ENCODE peak calls at places on chromosomes 5 and 9, in ten cellular contexts. One of them, this sample, is unnamed.

GRCh38 chr5:67165524-67166459 is 30.8 kb downstream of the CD180 start:
- DNase-seq in hepatocyte: peak; percentile 84
- DNase-seq in dorsolateral prefrontal cortex: peak; percentile 69
- DNase-seq in CD8-positive, alpha-beta T cell: peak; percentile 70
- DNase-seq in lung: peak; percentile 86
- DNase-seq in Calu3: peak; percentile 89
- DNase-seq in lower lobe of right lung: peak; percentile 91
- DNase-seq in gastrocnemius medialis: peak; percentile 72
- DNase-seq in Peyer's patch: peak; percentile 84
- DNase-seq in upper lobe of right lung: peak; percentile 91
- DNase-seq in this sample: peak; percentile 67

GRCh38 chr5:1745806-1746370 is 53.7 kb downstream of the MRPL36 start:
- DNase-seq in hepatocyte: no peak
- DNase-seq in dorsolateral prefrontal cortex: peak; percentile 17
- DNase-seq in CD8-positive, alpha-beta T cell: no peak
- DNase-seq in lung: no peak
- DNase-seq in Calu3: no peak
- DNase-seq in lower lobe of right lung: peak; percentile 27
- DNase-seq in gastrocnemius medialis: no peak
- DNase-seq in Peyer's patch: no peak
- DNase-seq in upper lobe of right lung: peak; percentile 56
- DNase-seq in this sample: no peak

GRCh38 chr5:9621379-9621903 is 8.7 kb downstream of the TAS2R1 start:
- DNase-seq in hepatocyte: peak; percentile 22
- DNase-seq in dorsolateral prefrontal cortex: no peak
- DNase-seq in CD8-positive, alpha-beta T cell: no peak
- DNase-seq in lung: no peak
- DNase-seq in Calu3: no peak
- DNase-seq in lower lobe of right lung: no peak
- DNase-seq in gastrocnemius medialis: no peak
- DNase-seq in Peyer's patch: no peak
- DNase-seq in upper lobe of right lung: no peak
- DNase-seq in this sample: no peak

GRCh38 chr9:70220216-70220615 is 38.6 kb upstream of the SMC5 start:
- DNase-seq in hepatocyte: no peak
- DNase-seq in dorsolateral prefrontal cortex: no peak
- DNase-seq in CD8-positive, alpha-beta T cell: no peak
- DNase-seq in lung: no peak
- DNase-seq in Calu3: no peak
- DNase-seq in lower lobe of right lung: no peak
- DNase-seq in gastrocnemius medialis: no peak
- DNase-seq in Peyer's patch: no peak
- DNase-seq in upper lobe of right lung: no peak
- DNase-seq in this sample: no peak

GRCh38 chr5:104412649-104413240 is 850.2 kb upstream of the NUDT12 start:
- DNase-seq in hepatocyte: peak; percentile 41
- DNase-seq in dorsolateral prefrontal cortex: no peak
- DNase-seq in CD8-positive, alpha-beta T cell: no peak
- DNase-seq in lung: no peak
- DNase-seq in Calu3: peak; percentile 38
- DNase-seq in lower lobe of right lung: no peak
- DNase-seq in gastrocnemius medialis: no peak
- DNase-seq in Peyer's patch: no peak
- DNase-seq in upper lobe of right lung: no peak
- DNase-seq in this sample: no peak

GRCh38 chr9:65444943-65445342 is 159.9 kb upstream of the FOXD4L5 start:
- DNase-seq in hepatocyte: no peak
- DNase-seq in dorsolateral prefrontal cortex: no peak
- DNase-seq in CD8-positive, alpha-beta T cell: no peak
- DNase-seq in lung: no peak
- DNase-seq in Calu3: no peak
- DNase-seq in lower lobe of right lung: no peak
- DNase-seq in gastrocnemius medialis: no peak
- DNase-seq in Peyer's patch: no peak
- DNase-seq in upper lobe of right lung: no peak
- DNase-seq in this sample: no peak

GRCh38 chr5:67010684-67011409 is 185.8 kb downstream of the CD180 start:
- DNase-seq in hepatocyte: no peak
- DNase-seq in dorsolateral prefrontal cortex: no peak
- DNase-seq in CD8-positive, alpha-beta T cell: no peak
- DNase-seq in lung: no peak
- DNase-seq in Calu3: no peak
- DNase-seq in lower lobe of right lung: no peak
- DNase-seq in gastrocnemius medialis: peak; percentile 93
- DNase-seq in Peyer's patch: no peak
- DNase-seq in upper lobe of right lung: no peak
- DNase-seq in this sample: no peak

GRCh38 chr5:107442452-107442851 is 228.3 kb downstream of the EFNA5 start:
- DNase-seq in hepatocyte: no peak
- DNase-seq in dorsolateral prefrontal cortex: no peak
- DNase-seq in CD8-positive, alpha-beta T cell: no peak
- DNase-seq in lung: no peak
- DNase-seq in Calu3: no peak
- DNase-seq in lower lobe of right lung: no peak
- DNase-seq in gastrocnemius medialis: no peak
- DNase-seq in Peyer's patch: no peak
- DNase-seq in upper lobe of right lung: no peak
- DNase-seq in this sample: no peak

GRCh38 chr9:134317431-134318414 is 8.5 kb upstream of the RXRA start:
- DNase-seq in hepatocyte: no peak
- DNase-seq in dorsolateral prefrontal cortex: no peak
- DNase-seq in CD8-positive, alpha-beta T cell: no peak
- DNase-seq in lung: no peak
- DNase-seq in Calu3: no peak
- DNase-seq in lower lobe of right lung: peak; percentile 41
- DNase-seq in gastrocnemius medialis: no peak
- DNase-seq in Peyer's patch: peak; percentile 38
- DNase-seq in upper lobe of right lung: peak; percentile 47
- DNase-seq in this sample: no peak

GRCh38 chr9:34047864-34048729 is 590 bp downstream of the UBAP2 start:
- DNase-seq in hepatocyte: peak; percentile 68
- DNase-seq in dorsolateral prefrontal cortex: peak; percentile 46
- DNase-seq in CD8-positive, alpha-beta T cell: peak; percentile 36
- DNase-seq in lung: peak; percentile 59
- DNase-seq in Calu3: peak; percentile 24
- DNase-seq in lower lobe of right lung: peak; percentile 58
- DNase-seq in gastrocnemius medialis: peak; percentile 54
- DNase-seq in Peyer's patch: no peak
- DNase-seq in upper lobe of right lung: peak; percentile 77
- DNase-seq in this sample: no peak

GRCh38 chr9:72041775-72042194 is 18.6 kb downstream of the C9orf57 start:
- DNase-seq in hepatocyte: peak; percentile 83
- DNase-seq in dorsolateral prefrontal cortex: no peak
- DNase-seq in CD8-positive, alpha-beta T cell: no peak
- DNase-seq in lung: peak; percentile 71
- DNase-seq in Calu3: peak; percentile 62
- DNase-seq in lower lobe of right lung: peak; percentile 73
- DNase-seq in gastrocnemius medialis: peak; percentile 36
- DNase-seq in Peyer's patch: no peak
- DNase-seq in upper lobe of right lung: peak; percentile 81
- DNase-seq in this sample: no peak

GRCh38 chr9:37966443-37967271 is 62.7 kb upstream of the SLC25A51 start:
- DNase-seq in hepatocyte: peak; percentile 77
- DNase-seq in dorsolateral prefrontal cortex: no peak
- DNase-seq in CD8-positive, alpha-beta T cell: no peak
- DNase-seq in lung: no peak
- DNase-seq in Calu3: peak; percentile 45
- DNase-seq in lower lobe of right lung: no peak
- DNase-seq in gastrocnemius medialis: no peak
- DNase-seq in Peyer's patch: peak; percentile 57
- DNase-seq in upper lobe of right lung: peak; percentile 49
- DNase-seq in this sample: no peak

DNA sequence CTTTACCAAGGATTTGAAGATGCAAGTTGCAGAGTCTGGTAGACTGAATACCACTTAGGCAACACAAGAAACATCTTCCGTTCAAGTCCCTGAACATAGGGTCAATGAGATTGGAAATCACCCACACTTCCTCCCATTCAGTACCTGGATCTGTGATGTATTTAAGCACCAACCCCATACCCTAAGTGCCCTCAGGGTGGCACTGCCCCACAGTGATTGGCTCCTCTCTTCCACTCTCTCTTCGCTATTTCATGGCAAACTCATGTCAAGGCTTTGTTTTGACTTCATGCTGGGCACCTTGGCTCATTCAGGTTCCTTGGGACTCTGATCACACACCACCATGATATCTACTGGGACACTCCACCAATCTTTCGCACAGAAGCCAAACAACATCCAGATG is 53.7 kb downstream of the GGTA1 start:
- DNase-seq in hepatocyte: no peak
- DNase-seq in dorsolateral prefrontal cortex: no peak
- DNase-seq in CD8-positive, alpha-beta T cell: no peak
- DNase-seq in lung: no peak
- DNase-seq in Calu3: no peak
- DNase-seq in lower lobe of right lung: no peak
- DNase-seq in gastrocnemius medialis: no peak
- DNase-seq in Peyer's patch: no peak
- DNase-seq in upper lobe of right lung: no peak
- DNase-seq in this sample: no peak
- TF ChIP-seq CTCF in hepatocyte: no peak
- TF ChIP-seq CTCF in dorsolateral prefrontal cortex: no peak
- TF ChIP-seq CTCF in CD8-positive, alpha-beta T cell: no peak
- TF ChIP-seq CTCF in lung: no peak
- TF ChIP-seq CTCF in Calu3: no peak
- TF ChIP-seq CTCF in lower lobe of right lung: peak; percentile 14
- TF ChIP-seq CTCF in gastrocnemius medialis: no peak
- TF ChIP-seq CTCF in Peyer's patch: no peak
- TF ChIP-seq CTCF in upper lobe of right lung: no peak
- TF ChIP-seq CTCF in this sample: no peak

DNA sequence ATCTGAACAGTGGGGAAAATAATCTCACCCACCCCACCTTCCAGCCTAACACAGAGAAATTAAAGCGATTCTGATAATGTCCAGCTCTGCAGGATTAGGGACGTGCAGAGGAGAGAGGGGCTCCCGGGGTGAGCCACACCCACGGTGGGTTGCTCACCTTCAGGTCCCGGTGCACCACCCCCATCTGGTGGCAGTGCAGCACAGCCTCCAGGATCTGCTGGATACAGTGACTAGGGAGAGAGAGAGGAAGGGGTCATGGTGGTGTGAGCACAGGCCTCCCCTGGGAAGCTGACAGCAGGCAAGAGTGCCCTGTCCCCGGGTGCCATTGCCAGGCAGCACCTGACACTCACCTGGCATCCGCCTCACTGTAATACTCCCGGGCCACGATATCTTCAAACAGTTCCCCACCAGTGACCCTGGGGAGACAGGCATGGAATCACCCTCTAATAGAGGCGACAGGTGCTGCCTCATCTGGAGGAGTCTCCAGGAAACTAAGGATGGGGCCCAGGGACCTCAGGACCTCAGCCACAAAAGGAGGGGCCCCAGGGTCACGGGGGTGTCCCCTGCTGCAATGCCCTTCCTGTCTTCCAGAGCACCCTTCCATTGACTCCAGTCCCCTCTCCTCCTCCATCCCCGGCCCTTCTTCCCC is 33.0 kb downstream of the CAMK2A start:
- DNase-seq in hepatocyte: no peak
- DNase-seq in dorsolateral prefrontal cortex: no peak
- DNase-seq in CD8-positive, alpha-beta T cell: no peak
- DNase-seq in lung: no peak
- DNase-seq in Calu3: no peak
- DNase-seq in lower lobe of right lung: no peak
- DNase-seq in gastrocnemius medialis: no peak
- DNase-seq in Peyer's patch: no peak
- DNase-seq in upper lobe of right lung: no peak
- DNase-seq in this sample: no peak
- TF ChIP-seq CTCF in hepatocyte: peak; percentile 9
- TF ChIP-seq CTCF in dorsolateral prefrontal cortex: no peak
- TF ChIP-seq CTCF in CD8-positive, alpha-beta T cell: no peak
- TF ChIP-seq CTCF in lung: no peak
- TF ChIP-seq CTCF in Calu3: no peak
- TF ChIP-seq CTCF in lower lobe of right lung: no peak
- TF ChIP-seq CTCF in gastrocnemius medialis: peak; percentile 42
- TF ChIP-seq CTCF in Peyer's patch: no peak
- TF ChIP-seq CTCF in upper lobe of right lung: no peak
- TF ChIP-seq CTCF in this sample: no peak

GRCh38 chr5:106171708-106172107 is 1499.0 kb downstream of the EFNA5 start:
- DNase-seq in hepatocyte: no peak
- DNase-seq in dorsolateral prefrontal cortex: no peak
- DNase-seq in CD8-positive, alpha-beta T cell: no peak
- DNase-seq in lung: no peak
- DNase-seq in Calu3: no peak
- DNase-seq in lower lobe of right lung: no peak
- DNase-seq in gastrocnemius medialis: no peak
- DNase-seq in Peyer's patch: no peak
- DNase-seq in upper lobe of right lung: no peak
- DNase-seq in this sample: no peak
- TF ChIP-seq CTCF in hepatocyte: no peak
- TF ChIP-seq CTCF in dorsolateral prefrontal cortex: no peak
- TF ChIP-seq CTCF in CD8-positive, alpha-beta T cell: no peak
- TF ChIP-seq CTCF in lung: no peak
- TF ChIP-seq CTCF in Calu3: no peak
- TF ChIP-seq CTCF in lower lobe of right lung: no peak
- TF ChIP-seq CTCF in gastrocnemius medialis: no peak
- TF ChIP-seq CTCF in Peyer's patch: no peak
- TF ChIP-seq CTCF in upper lobe of right lung: no peak
- TF ChIP-seq CTCF in this sample: no peak

GRCh38 chr5:126228934-126229333 is 194.3 kb upstream of the GRAMD2B start:
- DNase-seq in hepatocyte: no peak
- DNase-seq in dorsolateral prefrontal cortex: no peak
- DNase-seq in CD8-positive, alpha-beta T cell: no peak
- DNase-seq in lung: no peak
- DNase-seq in Calu3: no peak
- DNase-seq in lower lobe of right lung: no peak
- DNase-seq in gastrocnemius medialis: no peak
- DNase-seq in Peyer's patch: no peak
- DNase-seq in upper lobe of right lung: no peak
- DNase-seq in this sample: no peak

GRCh38 chr5:126235628-126236027 is 187.6 kb upstream of the GRAMD2B start:
- DNase-seq in hepatocyte: no peak
- DNase-seq in dorsolateral prefrontal cortex: no peak
- DNase-seq in CD8-positive, alpha-beta T cell: no peak
- DNase-seq in lung: no peak
- DNase-seq in Calu3: no peak
- DNase-seq in lower lobe of right lung: no peak
- DNase-seq in gastrocnemius medialis: no peak
- DNase-seq in Peyer's patch: no peak
- DNase-seq in upper lobe of right lung: no peak
- DNase-seq in this sample: no peak

GRCh38 chr5:126233256-126233655 is 190.0 kb upstream of the GRAMD2B start:
- DNase-seq in hepatocyte: no peak
- DNase-seq in dorsolateral prefrontal cortex: no peak
- DNase-seq in CD8-positive, alpha-beta T cell: no peak
- DNase-seq in lung: no peak
- DNase-seq in Calu3: no peak
- DNase-seq in lower lobe of right lung: no peak
- DNase-seq in gastrocnemius medialis: no peak
- DNase-seq in Peyer's patch: no peak
- DNase-seq in upper lobe of right lung: no peak
- DNase-seq in this sample: no peak

DNA sequence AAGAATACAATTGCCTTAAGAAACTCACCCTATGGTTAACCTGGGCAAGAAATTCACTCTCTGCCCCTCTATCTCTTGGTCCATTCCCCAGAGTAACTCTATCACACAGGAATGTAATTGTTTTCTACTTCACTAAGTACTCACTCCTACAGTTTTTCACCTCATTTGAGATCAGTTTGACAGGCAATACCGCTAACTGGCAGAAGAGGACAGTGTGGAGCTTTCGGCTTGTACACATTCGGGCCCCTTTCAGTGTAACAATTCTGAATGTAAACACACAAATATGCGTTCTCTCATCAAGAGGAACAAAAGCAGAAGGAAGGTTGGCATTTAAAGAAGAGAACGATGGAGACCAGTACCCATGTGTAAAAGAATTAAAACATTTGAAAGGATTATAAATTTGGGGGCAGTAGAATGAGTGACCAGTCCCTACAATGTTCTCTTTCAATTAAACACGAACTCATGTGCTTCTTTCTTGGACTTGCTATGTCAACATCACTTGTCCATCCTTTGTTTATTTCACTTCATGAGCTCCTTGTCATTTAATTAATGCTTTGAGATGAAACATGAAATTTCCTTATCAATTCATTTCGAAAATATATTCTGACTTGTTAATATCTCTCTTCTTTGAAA is 188.5 kb upstream of the GRAMD2B start:
- DNase-seq in hepatocyte: peak; percentile 24
- DNase-seq in dorsolateral prefrontal cortex: no peak
- DNase-seq in CD8-positive, alpha-beta T cell: no peak
- DNase-seq in lung: no peak
- DNase-seq in Calu3: peak; percentile 54
- DNase-seq in lower lobe of right lung: no peak
- DNase-seq in gastrocnemius medialis: no peak
- DNase-seq in Peyer's patch: no peak
- DNase-seq in upper lobe of right lung: no peak
- DNase-seq in this sample: no peak
- TF ChIP-seq CTCF in hepatocyte: peak; percentile 46
- TF ChIP-seq CTCF in dorsolateral prefrontal cortex: peak; percentile 56
- TF ChIP-seq CTCF in CD8-positive, alpha-beta T cell: no peak
- TF ChIP-seq CTCF in lung: no peak
- TF ChIP-seq CTCF in Calu3: peak; percentile 59
- TF ChIP-seq CTCF in lower lobe of right lung: no peak
- TF ChIP-seq CTCF in gastrocnemius medialis: no peak
- TF ChIP-seq CTCF in Peyer's patch: peak; percentile 60
- TF ChIP-seq CTCF in upper lobe of right lung: peak; percentile 38
- TF ChIP-seq CTCF in this sample: no peak

This sample was measured in activated B cell treated with CpG ODN at 0.5 μM for 24 hours.